ENCODE peak calls at places on chromosomes 7 and 10, in six cellular contexts. M, L, J, K, E and V are unnamed samples.

GRCh38 chr7:92072708-92073107 is 61.6 kb downstream of the CYP51A1 start:
- DNase-seq in L (no peak), M (no peak), J (no peak), E (no peak), K (no peak), V (no peak)

GRCh38 chr10:79230563-79231249 is 116.6 kb upstream of the PPIF start:
- DNase-seq in J (no peak), M (no peak), K (no peak), E (no peak), L (no peak), V (no peak)

GRCh38 chr7:75623390-75624133 is 115.2 kb downstream of the HIP1 start:
- DNase-seq in E (no peak), J (no peak), L (no peak), M (no peak), K (no peak), V (no peak)

GRCh38 chr7:142375710-142376313 is 118.0 kb upstream of the PRSS58 start:
- DNase-seq in K (no peak), M (peak), L (no peak), E (no peak), J (peak), V (peak)

GRCh38 chr10:75347211-75347610 is 54.4 kb downstream of the ZNF503 start:
- DNase-seq in E (no peak), J (no peak), K (no peak), L (no peak), M (no peak), V (no peak)

GRCh38 chr7:78139335-78139734 is 340.8 kb downstream of the PHTF2 start:
- DNase-seq in E (no peak), J (no peak), M (peak), L (peak), K (no peak), V (no peak)

GRCh38 chr10:127462643-127463295 is 86.3 kb upstream of the NPS start:
- DNase-seq in L (no peak), E (no peak), M (no peak), K (no peak), J (no peak), V (no peak)

GRCh38 chr10:122190553-122190952 is 80.5 kb upstream of the BTBD16 start:
- DNase-seq in L (no peak), K (no peak), M (no peak), E (no peak), J (no peak), V (no peak)

GRCh38 chr10:25175527-25176420 is 973 bp downstream of the GPR158 start:
- DNase-seq in K (no peak), M (no peak), E (no peak), L (no peak), J (no peak), V (no peak)

GRCh38 chr10:61618388-61618961 is 44.3 kb upstream of the CABCOCO1 start:
- DNase-seq in L (no peak), K (no peak), M (no peak), J (no peak), E (no peak), V (no peak)

GRCh38 chr10:33935350-33935749 is 600.9 kb upstream of the NRP1 start:
- DNase-seq in L (no peak), K (no peak), E (no peak), M (no peak), J (no peak), V (no peak)

GRCh38 chr10:101611506-101611905 is 23.4 kb downstream of the DPCD start:
- DNase-seq in J (no peak), K (no peak), L (no peak), M (no peak), E (no peak), V (no peak)

GRCh38 chr7:55409474-55410225 is 44.5 kb downstream of the LANCL2 start:
- DNase-seq in L (no peak), K (no peak), M (peak), J (no peak), E (no peak), V (no peak)

GRCh38 chr7:155850730-155851678 is 38.7 kb upstream of the SHH start:
- DNase-seq in E (no peak), J (no peak), M (no peak), K (no peak), L (no peak), V (no peak)

GRCh38 chr10:1203704-1204103 is 147.5 kb downstream of the WDR37 start:
- DNase-seq in J (no peak), E (no peak), M (no peak), L (no peak), K (no peak), V (no peak)

GRCh38 chr10:97499561-97500296 is 1.0 kb downstream of the UBTD1 start:
- DNase-seq in K (no peak), L (no peak), E (no peak), J (peak), M (peak), V (no peak)

GRCh38 chr7:69002416-69002815 is 595.9 kb upstream of the AUTS2 start:
- DNase-seq in M (no peak), E (no peak), J (peak), K (no peak), L (peak), V (no peak)

GRCh38 chr7:79868010-79868409 is 266.6 kb upstream of the GNAI1 start:
- DNase-seq in L (no peak), K (no peak), J (no peak), E (no peak), M (no peak), V (no peak)

GRCh38 chr10:11720260-11720741 is 21.9 kb upstream of the ECHDC3 start:
- DNase-seq in K (no peak), J (no peak), L (no peak), E (no peak), M (no peak), V (no peak)

GRCh38 chr10:78759448-78760120 is 309.2 kb upstream of the ZMIZ1 start:
- DNase-seq in M (no peak), E (no peak), K (no peak), J (no peak), L (no peak), V (no peak)

GRCh38 chr10:100333821-100334469 is 3.9 kb upstream of the PKD2L1 start:
- DNase-seq in E (no peak), L (no peak), K (no peak), J (no peak), M (no peak), V (no peak)

GRCh38 chr10:16009736-16010259 is 149.5 kb upstream of the MINDY3 start:
- DNase-seq in L (no peak), M (no peak), E (no peak), J (no peak), K (no peak), V (no peak)

GRCh38 chr10:35195361-35196306 is 69.0 kb downstream of the CREM start:
- DNase-seq in M (peak), E (peak), J (peak), K (peak), L (peak), V (peak)

GRCh38 chr10:82477776-82478175 is 602.8 kb downstream of the NRG3 start:
- DNase-seq in L (no peak), M (no peak), J (no peak), K (no peak), E (no peak), V (no peak)

GRCh38 chr7:159007308-159008054 is 137.2 kb downstream of the VIPR2 start:
- DNase-seq in L (no peak), M (no peak), E (no peak), K (no peak), J (no peak), V (no peak)

DNA sequence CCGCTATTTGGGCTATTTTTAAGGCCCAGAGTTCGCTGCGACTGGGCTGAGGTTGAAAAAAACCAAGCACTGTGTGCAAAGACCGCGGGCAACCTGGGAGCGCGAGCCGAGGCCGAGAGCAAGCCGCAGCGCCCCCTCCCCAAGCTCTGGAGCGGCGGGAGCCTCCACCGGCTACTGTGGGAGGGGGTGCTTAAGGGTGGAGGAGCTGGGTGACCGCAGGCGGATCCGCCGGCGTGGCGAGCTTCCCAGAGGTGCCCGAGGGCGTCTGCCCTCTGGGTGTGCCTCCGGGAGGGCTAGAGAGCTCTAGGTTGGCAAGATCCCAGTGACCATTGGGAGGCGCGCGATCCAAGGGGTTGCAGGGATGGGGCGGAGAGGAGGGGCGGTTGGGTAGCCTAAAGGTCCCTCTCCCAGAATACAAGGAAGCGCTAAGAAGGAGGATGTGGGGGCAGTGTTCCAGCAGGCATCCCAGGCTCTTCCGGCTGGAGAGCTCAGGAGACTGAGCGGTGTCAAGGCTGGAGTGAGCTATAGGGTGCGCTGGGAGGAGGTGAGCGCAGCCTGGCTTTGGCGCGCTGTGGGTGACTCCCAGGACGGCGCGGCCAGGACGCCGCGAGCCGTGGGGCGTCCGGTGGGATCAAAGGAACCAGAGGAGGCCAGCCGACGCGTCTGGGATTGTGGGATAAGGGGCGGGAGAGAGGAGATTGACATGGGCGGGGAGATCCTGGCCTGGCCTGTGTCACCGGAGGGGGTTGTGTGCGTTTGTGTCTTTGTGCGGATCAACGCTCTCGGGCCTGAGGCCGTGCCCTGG is 8.0 kb downstream of the DLX5 start:
- DNase-seq in J (no peak), M (no peak), K (no peak), L (no peak), E (no peak), V (no peak)
- TF ChIP-seq CTCF in J (no peak), M (no peak), K (no peak), L (no peak), E (no peak), V (peak)

DNA sequence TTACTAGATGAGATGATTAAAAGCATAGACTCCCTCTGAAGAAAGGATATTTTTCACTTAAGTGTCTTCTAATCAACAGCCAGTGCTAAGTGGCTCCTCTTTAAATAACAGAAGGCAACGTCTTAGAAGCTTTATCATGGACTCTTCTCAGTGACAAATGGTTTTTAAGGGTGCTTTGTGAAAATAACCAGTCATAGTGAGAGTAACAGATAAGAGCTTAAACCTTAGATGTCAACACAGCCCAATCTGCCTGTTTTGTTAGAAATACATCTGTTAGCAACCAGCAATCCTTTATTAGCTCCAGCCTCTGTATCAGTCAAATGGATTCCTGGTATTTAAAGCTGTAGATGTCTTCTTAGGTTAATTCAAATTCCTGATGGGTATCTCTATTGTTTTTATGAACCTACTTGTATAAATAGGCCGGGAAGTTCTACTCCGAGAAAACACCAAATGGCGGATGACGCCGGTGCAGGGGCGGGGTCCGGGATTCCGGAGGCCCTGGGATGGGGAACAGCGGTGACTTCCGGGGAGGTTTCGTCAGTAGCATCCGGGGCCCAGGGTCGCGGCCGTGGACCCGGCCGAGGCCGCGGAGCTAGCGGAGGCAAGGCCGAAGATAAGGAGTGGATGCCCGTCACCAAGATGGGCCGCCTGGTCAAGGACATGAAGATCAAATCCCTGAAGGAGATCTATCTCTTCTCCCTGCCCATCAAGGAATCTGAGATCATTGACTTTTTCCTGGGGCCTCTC is 285.3 kb downstream of the GPR37 start:
- DNase-seq in J (no peak), K (no peak), M (no peak), L (no peak), E (no peak), V (no peak)
- TF ChIP-seq CTCF in J (no peak), K (no peak), M (no peak), L (no peak), E (no peak), V (no peak)

DNA sequence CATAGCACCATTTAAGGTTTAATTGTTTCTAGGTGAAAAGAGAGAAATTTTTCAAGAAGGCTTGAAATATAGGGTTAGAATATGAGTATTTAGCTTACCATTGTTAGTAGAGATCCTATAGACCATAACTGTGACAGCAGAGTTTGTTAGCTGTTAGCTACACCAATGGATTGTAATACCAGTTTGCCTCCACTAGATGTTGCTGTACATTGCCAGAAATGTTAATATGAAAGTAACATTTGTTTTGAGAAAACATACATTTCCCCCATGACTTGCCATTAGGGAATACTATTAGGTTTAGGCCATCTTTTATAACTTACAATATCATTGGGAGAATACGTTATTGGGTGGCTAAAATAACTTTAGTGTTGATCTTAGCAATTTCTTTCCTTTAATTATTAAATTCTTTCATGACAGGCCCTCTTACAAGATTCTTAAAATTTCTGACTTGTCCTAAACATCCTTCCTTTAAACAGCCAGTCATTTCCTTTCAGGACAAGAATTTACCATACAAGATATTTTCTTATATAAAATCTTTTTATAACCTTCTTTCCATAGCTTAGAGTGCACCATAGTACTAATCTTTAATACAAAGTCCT is 39.5 kb downstream of the ZNF117 start:
- DNase-seq in E (peak), L (peak), M (peak), K (peak), J (peak), V (peak)
- TF ChIP-seq CTCF in E (peak), L (peak), M (peak), K (peak), J (peak), V (peak)

DNA sequence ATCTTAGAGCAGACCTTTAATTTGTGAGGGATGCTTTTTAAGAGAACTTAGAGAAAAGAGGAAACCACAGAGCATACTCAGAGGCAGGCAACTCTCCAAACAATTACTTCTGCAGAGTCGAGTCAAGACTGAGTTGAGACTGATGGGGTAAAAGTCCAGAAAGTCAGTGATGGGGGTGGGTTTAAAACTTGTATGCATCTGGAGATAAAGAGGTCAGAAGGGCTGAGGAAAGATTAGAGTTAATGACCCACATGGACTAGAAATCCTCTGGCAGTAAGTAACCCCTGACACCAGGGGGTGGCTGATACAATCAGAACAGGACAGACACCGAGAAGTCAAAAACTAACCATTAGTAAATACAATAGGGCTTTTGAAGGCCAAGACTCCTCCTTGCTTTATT is 42.4 kb upstream of the SEPTIN7 start:
- DNase-seq in J (no peak), M (no peak), K (peak), L (no peak), E (no peak), V (no peak)
- TF ChIP-seq CTCF in J (no peak), M (peak), K (no peak), L (no peak), E (no peak), V (no peak)

DNA sequence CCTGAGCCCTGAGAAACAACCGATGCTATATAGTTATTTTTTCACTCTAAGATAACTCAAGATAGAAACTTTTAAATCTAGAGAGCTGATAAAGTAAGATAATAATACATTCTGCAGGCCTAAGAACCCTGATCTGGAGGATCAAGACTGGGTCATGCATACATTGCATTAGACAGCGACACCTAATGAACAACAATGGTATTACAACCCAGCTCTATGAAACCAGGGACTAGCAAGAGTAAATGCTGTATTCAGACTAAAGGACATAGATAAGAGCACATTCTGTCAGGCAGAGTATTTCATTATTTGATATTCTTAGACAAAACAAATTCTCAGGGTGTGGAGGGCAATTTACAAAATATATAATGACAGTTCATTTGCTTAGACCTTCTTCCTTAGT is 148.6 kb downstream of the GRK5 start:
- DNase-seq in K (no peak), L (no peak), J (peak), M (no peak), E (no peak), V (no peak)
- TF ChIP-seq CTCF in K (no peak), L (peak), J (peak), M (peak), E (peak), V (peak)

DNA sequence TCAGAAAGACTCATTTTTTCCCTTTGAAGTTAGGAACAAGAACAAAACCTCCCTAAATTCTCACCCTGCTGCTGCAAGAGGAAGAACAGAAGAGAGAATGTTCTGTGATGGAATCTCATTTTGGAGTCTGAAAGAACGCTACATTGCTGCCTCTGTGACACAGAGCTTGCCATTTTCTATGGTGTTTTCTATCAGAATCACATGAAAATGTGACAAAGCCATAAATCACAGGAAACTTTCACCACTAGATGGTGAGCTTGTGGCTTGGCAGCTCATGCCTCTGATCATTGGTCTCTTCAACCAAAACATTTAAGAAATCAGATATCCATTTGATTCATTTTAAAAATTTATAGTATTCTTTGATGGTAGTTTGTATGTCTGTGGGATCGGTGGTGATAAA is 82.9 kb downstream of the CADPS2 start:
- DNase-seq in M (no peak), E (no peak), J (peak), K (peak), L (no peak), V (no peak)
- TF ChIP-seq CTCF in M (peak), E (no peak), J (peak), K (no peak), L (peak), V (peak)

GRCh38 chr10:44965651-44966097 is 6.1 kb downstream of the RASSF4 start:
- DNase-seq in L (no peak), J (no peak), M (no peak), E (no peak), K (no peak), V (no peak)

GRCh38 chr10:44967596-44967995 is 8.0 kb downstream of the RASSF4 start:
- DNase-seq in M (no peak), J (no peak), L (no peak), E (no peak), K (no peak), V (no peak)

GRCh38 chr10:44968101-44968886 is 8.7 kb downstream of the RASSF4 start:
- DNase-seq in L (no peak), E (no peak), M (no peak), J (no peak), K (no peak), V (no peak)

GRCh38 chr10:44966129-44966815 is 6.7 kb downstream of the RASSF4 start:
- DNase-seq in L (no peak), M (no peak), E (no peak), K (no peak), J (no peak), V (no peak)

GRCh38 chr10:44966816-44967509 is 7.4 kb downstream of the RASSF4 start:
- DNase-seq in M (no peak), L (no peak), K (no peak), E (no peak), J (no peak), V (no peak)
- TF ChIP-seq CTCF in M (peak), L (no peak), K (no peak), E (peak), J (no peak), V (peak)